ENCODE peak calls at places on chromosomes 6 and 20, in six cellular contexts. R is stomach, Q is Right ventricle myocardium superior, M is IMR-90, S is HEK293T, Y is kidney epithelial cell. W is an unnamed sample.
A peak's percentile ranks its signal among the peaks of the same experiment; 100 is the strongest.

GRCh38 chr20:9555781-9556180 is 41.4 kb downstream of the LAMP5 start:
- DNase-seq in R (no peak), Q (no peak), M (peak; percentile 31), S (no peak), Y (no peak), W (no peak)

GRCh38 chr6:139926711-139927110 is 552.3 kb upstream of the CITED2 start:
- DNase-seq in R (no peak), Q (no peak), M (peak; percentile 61), S (no peak), Y (no peak), W (no peak)

GRCh38 chr6:89842228-89842627 is 12.5 kb downstream of the CASP8AP2 start:
- DNase-seq in R (no peak), Q (no peak), M (peak; percentile 42), S (no peak), Y (no peak), W (no peak)

GRCh38 chr20:45538209-45538798 is 978 bp downstream of the WFDC6 start:
- DNase-seq in R (no peak), Q (no peak), M (no peak), S (peak; percentile 22), Y (no peak), W (no peak)

GRCh38 chr6:166567107-166567506 is 19.4 kb downstream of the RAMACL start:
- DNase-seq in R (no peak), Q (no peak), M (peak; percentile 99), S (no peak), Y (peak; percentile 92), W (no peak)

GRCh38 chr6:165697171-165697570 is 34.1 kb upstream of the PDE10A start:
- DNase-seq in R (no peak), Q (no peak), M (no peak), S (no peak), Y (no peak), W (no peak)

GRCh38 chr20:41213150-41213820 is 75.9 kb downstream of the PLCG1 start:
- DNase-seq in R (no peak), Q (peak; percentile 57), M (peak; percentile 48), S (no peak), Y (no peak), W (no peak)

GRCh38 chr6:169724554-169725269 is 412 bp upstream of the PHF10 start:
- DNase-seq in R (peak; percentile 55), Q (peak; percentile 58), M (peak; percentile 24), S (peak; percentile 75), Y (no peak), W (peak; percentile 80)

GRCh38 chr20:25017257-25017803 is 24.8 kb upstream of the APMAP start:
- DNase-seq in R (peak; percentile 98), Q (no peak), M (no peak), S (no peak), Y (no peak), W (no peak)

GRCh38 chr6:167547751-167548150 is 222.9 kb downstream of the TTLL2 start:
- DNase-seq in R (no peak), Q (no peak), M (no peak), S (no peak), Y (no peak), W (no peak)

GRCh38 chr6:33079575-33079974 is 3.8 kb downstream of the HLA-DPB1 start:
- DNase-seq in R (no peak), Q (no peak), M (no peak), S (no peak), Y (no peak), W (no peak)

GRCh38 chr6:130765181-130765727 is 62.0 kb upstream of the SMLR1 start:
- DNase-seq in R (no peak), Q (no peak), M (no peak), S (no peak), Y (no peak), W (no peak)

GRCh38 chr6:110178626-110179405 is 654 bp downstream of the WASF1 start:
- DNase-seq in R (peak; percentile 29), Q (peak; percentile 58), M (peak; percentile 53), S (peak; percentile 50), Y (peak; percentile 45), W (peak; percentile 78)

GRCh38 chr6:36691612-36692011 is 6.0 kb upstream of the RAB44 start:
- DNase-seq in R (no peak), Q (no peak), M (no peak), S (no peak), Y (no peak), W (no peak)

GRCh38 chr6:37239511-37239910 is 18.1 kb upstream of the TBC1D22B start:
- DNase-seq in R (no peak), Q (no peak), M (peak; percentile 66), S (no peak), Y (no peak), W (no peak)

W was measured in SK-N-DZ.